ENCODE peak calls at places on chromosomes 2 and 18, in four cellular contexts. One of them, this sample, is unnamed.

GRCh38 chr2:85413592-85414421 is 3.6 kb upstream of the CAPG start:
- DNase-seq in endodermal cell: peak; percentile 80
- DNase-seq in glutamatergic neuron: no peak
- DNase-seq in OCI-LY7: no peak
- DNase-seq in this sample: no peak

GRCh38 chr2:48356701-48357322 is 173.1 kb upstream of the STON1 start:
- DNase-seq in endodermal cell: no peak
- DNase-seq in glutamatergic neuron: no peak
- DNase-seq in OCI-LY7: peak; percentile 39
- DNase-seq in this sample: peak; percentile 24

GRCh38 chr2:171272039-171272438 is 111.3 kb upstream of the TLK1 start:
- DNase-seq in endodermal cell: peak; percentile 76
- DNase-seq in glutamatergic neuron: no peak
- DNase-seq in OCI-LY7: no peak
- DNase-seq in this sample: no peak

GRCh38 chr2:86201951-86202692 is 2.9 kb downstream of the MRPL35 start:
- DNase-seq in endodermal cell: no peak
- DNase-seq in glutamatergic neuron: no peak
- DNase-seq in OCI-LY7: no peak
- DNase-seq in this sample: no peak

GRCh38 chr18:66344227-66344626 is 259.7 kb downstream of the CDH19 start:
- DNase-seq in endodermal cell: no peak
- DNase-seq in glutamatergic neuron: no peak
- DNase-seq in OCI-LY7: no peak
- DNase-seq in this sample: no peak

GRCh38 chr2:237889811-237890210 is 30.4 kb downstream of the RAMP1 start:
- DNase-seq in endodermal cell: peak; percentile 21
- DNase-seq in glutamatergic neuron: no peak
- DNase-seq in OCI-LY7: no peak
- DNase-seq in this sample: no peak

GRCh38 chr2:147773479-147773878 is 71.3 kb upstream of the ACVR2A start:
- DNase-seq in endodermal cell: no peak
- DNase-seq in glutamatergic neuron: no peak
- DNase-seq in OCI-LY7: no peak
- DNase-seq in this sample: no peak

GRCh38 chr2:184067502-184067901 is 530.8 kb upstream of the ZNF804A start:
- DNase-seq in endodermal cell: peak; percentile 50
- DNase-seq in glutamatergic neuron: no peak
- DNase-seq in OCI-LY7: peak; percentile 19
- DNase-seq in this sample: no peak

GRCh38 chr2:25879133-25879730 is 945 bp upstream of the ASXL2 start:
- DNase-seq in endodermal cell: no peak
- DNase-seq in glutamatergic neuron: no peak
- DNase-seq in OCI-LY7: no peak
- DNase-seq in this sample: no peak

GRCh38 chr18:4017479-4017878 is 437.6 kb downstream of the DLGAP1 start:
- DNase-seq in endodermal cell: peak; percentile 78
- DNase-seq in glutamatergic neuron: no peak
- DNase-seq in OCI-LY7: peak; percentile 69
- DNase-seq in this sample: peak; percentile 29

GRCh38 chr2:118697771-118698170 is 149.7 kb downstream of the EN1 start:
- DNase-seq in endodermal cell: no peak
- DNase-seq in glutamatergic neuron: no peak
- DNase-seq in OCI-LY7: no peak
- DNase-seq in this sample: no peak

GRCh38 chr2:100767224-100767653 is 52.7 kb upstream of the NPAS2 start:
- DNase-seq in endodermal cell: no peak
- DNase-seq in glutamatergic neuron: no peak
- DNase-seq in OCI-LY7: no peak
- DNase-seq in this sample: no peak

GRCh38 chr2:63856302-63856600 is 14.6 kb downstream of the UGP2 start:
- DNase-seq in endodermal cell: no peak
- DNase-seq in glutamatergic neuron: no peak
- DNase-seq in OCI-LY7: no peak
- DNase-seq in this sample: no peak

GRCh38 chr18:50737127-50737526 is 82.7 kb downstream of the MRO start:
- DNase-seq in endodermal cell: no peak
- DNase-seq in glutamatergic neuron: no peak
- DNase-seq in OCI-LY7: no peak
- DNase-seq in this sample: no peak

GRCh38 chr2:79860233-79861058 is 347.6 kb downstream of the CTNNA2 start:
- DNase-seq in endodermal cell: no peak
- DNase-seq in glutamatergic neuron: no peak
- DNase-seq in OCI-LY7: peak; percentile 11
- DNase-seq in this sample: no peak
- TF ChIP-seq CTCF in endodermal cell: peak; percentile 91
- TF ChIP-seq CTCF in glutamatergic neuron: peak; percentile 47
- TF ChIP-seq CTCF in OCI-LY7: peak; percentile 65
- TF ChIP-seq CTCF in this sample: no peak

GRCh38 chr2:157779794-157780193 is 96.3 kb downstream of the ACVR1 start:
- DNase-seq in endodermal cell: no peak
- DNase-seq in glutamatergic neuron: no peak
- DNase-seq in OCI-LY7: no peak
- DNase-seq in this sample: no peak

GRCh38 chr2:157783180-157783579 is 93.0 kb downstream of the ACVR1 start:
- DNase-seq in endodermal cell: no peak
- DNase-seq in glutamatergic neuron: no peak
- DNase-seq in OCI-LY7: no peak
- DNase-seq in this sample: no peak

GRCh38 chr2:157784169-157784822 is 91.8 kb downstream of the ACVR1 start:
- DNase-seq in endodermal cell: peak; percentile 69
- DNase-seq in glutamatergic neuron: no peak
- DNase-seq in OCI-LY7: no peak
- DNase-seq in this sample: no peak

GRCh38 chr2:157780211-157780610 is 95.9 kb downstream of the ACVR1 start:
- DNase-seq in endodermal cell: no peak
- DNase-seq in glutamatergic neuron: no peak
- DNase-seq in OCI-LY7: no peak
- DNase-seq in this sample: no peak

DNA sequence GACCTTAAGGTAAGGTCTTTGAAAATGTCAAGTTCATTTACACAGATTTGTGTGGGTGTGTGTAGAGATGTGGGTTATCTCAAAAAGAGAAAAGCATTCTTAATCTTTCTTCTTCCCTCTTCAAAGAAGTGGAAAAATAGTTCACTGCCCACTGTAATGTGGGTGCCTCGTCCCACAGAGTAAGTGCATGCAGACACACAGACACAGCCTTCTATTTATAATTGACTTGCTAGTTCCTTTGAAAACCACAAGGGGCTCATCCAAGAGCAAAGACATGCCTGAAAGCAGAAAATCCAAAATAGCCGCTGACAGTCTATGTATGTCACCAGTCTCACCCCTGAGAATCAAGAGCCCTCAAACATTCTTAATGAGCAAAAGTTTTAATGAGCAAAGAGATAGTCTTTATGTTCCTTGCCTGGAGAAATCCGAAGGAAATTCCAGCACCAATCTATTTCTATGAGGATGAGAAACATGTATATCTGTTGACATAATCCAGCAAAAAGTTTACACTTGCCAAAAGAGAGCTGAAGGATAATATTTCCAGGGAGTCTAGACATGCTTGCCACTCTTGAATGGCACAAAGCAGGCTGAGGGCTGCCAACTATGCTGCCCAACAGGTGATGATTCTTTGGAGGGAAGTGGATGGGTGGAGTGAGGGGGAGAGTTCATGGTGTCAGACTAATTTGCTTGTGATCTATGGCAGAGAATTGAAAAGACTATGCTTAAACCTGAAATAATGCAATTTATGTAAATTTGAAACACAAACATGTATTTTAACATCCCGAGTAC is 93.9 kb downstream of the ACVR1 start:
- DNase-seq in endodermal cell: no peak
- DNase-seq in glutamatergic neuron: no peak
- DNase-seq in OCI-LY7: no peak
- DNase-seq in this sample: no peak
- TF ChIP-seq CTCF in endodermal cell: peak; percentile 73
- TF ChIP-seq CTCF in glutamatergic neuron: peak; percentile 36
- TF ChIP-seq CTCF in OCI-LY7: no peak
- TF ChIP-seq CTCF in this sample: no peak

DNA sequence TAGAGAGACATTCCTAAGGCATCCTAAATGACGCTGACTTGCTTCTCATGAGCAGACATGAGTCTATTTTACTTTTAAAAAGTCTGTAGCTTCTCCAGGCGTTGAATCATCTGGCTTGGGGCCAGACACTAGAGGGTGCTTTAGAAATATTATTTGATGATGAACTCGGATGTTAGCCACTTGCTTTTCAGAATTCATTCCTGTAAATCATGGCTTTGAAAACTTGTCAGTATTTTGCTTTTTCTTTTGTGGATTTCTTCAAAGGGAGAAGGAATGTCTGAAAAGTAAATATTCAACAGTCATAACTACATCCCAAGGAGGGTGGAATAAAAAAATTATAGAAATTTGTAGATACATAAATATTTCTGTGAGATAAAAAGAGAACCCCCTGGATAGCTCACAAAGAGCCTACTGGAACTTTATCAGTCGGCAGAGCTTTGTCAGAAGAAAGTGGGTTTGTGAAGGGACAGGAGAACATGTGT is 370.8 kb downstream of the OSR1 start:
- DNase-seq in endodermal cell: no peak
- DNase-seq in glutamatergic neuron: no peak
- DNase-seq in OCI-LY7: no peak
- DNase-seq in this sample: no peak
- TF ChIP-seq CTCF in endodermal cell: no peak
- TF ChIP-seq CTCF in glutamatergic neuron: no peak
- TF ChIP-seq CTCF in OCI-LY7: peak; percentile 30
- TF ChIP-seq CTCF in this sample: no peak

DNA sequence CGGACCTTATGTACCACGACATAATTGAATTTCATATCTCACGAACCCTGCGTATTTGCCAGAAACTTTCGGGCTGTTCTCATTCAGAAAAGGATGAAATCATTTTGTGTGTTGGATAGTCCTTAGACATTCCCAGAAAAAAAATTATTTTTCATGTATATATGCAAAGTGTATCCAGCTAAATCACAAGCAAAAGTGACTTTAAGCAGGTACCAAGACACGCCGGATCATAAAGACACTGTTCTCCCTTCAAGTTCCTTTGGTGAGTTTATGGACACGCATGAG is 35.1 kb upstream of the PNO1 start:
- DNase-seq in endodermal cell: no peak
- DNase-seq in glutamatergic neuron: no peak
- DNase-seq in OCI-LY7: no peak
- DNase-seq in this sample: no peak
- TF ChIP-seq CTCF in endodermal cell: no peak
- TF ChIP-seq CTCF in glutamatergic neuron: peak; percentile 61
- TF ChIP-seq CTCF in OCI-LY7: peak; percentile 56
- TF ChIP-seq CTCF in this sample: no peak

GRCh38 chr2:226641008-226641407 is 158.6 kb downstream of the IRS1 start:
- DNase-seq in endodermal cell: no peak
- DNase-seq in glutamatergic neuron: no peak
- DNase-seq in OCI-LY7: no peak
- DNase-seq in this sample: no peak
- TF ChIP-seq CTCF in endodermal cell: no peak
- TF ChIP-seq CTCF in glutamatergic neuron: no peak
- TF ChIP-seq CTCF in OCI-LY7: no peak
- TF ChIP-seq CTCF in this sample: no peak

GRCh38 chr2:133434962-133435668 is 133.1 kb downstream of the NCKAP5 start:
- DNase-seq in endodermal cell: no peak
- DNase-seq in glutamatergic neuron: no peak
- DNase-seq in OCI-LY7: no peak
- DNase-seq in this sample: no peak
- TF ChIP-seq CTCF in endodermal cell: no peak
- TF ChIP-seq CTCF in glutamatergic neuron: no peak
- TF ChIP-seq CTCF in OCI-LY7: no peak
- TF ChIP-seq CTCF in this sample: no peak

DNA sequence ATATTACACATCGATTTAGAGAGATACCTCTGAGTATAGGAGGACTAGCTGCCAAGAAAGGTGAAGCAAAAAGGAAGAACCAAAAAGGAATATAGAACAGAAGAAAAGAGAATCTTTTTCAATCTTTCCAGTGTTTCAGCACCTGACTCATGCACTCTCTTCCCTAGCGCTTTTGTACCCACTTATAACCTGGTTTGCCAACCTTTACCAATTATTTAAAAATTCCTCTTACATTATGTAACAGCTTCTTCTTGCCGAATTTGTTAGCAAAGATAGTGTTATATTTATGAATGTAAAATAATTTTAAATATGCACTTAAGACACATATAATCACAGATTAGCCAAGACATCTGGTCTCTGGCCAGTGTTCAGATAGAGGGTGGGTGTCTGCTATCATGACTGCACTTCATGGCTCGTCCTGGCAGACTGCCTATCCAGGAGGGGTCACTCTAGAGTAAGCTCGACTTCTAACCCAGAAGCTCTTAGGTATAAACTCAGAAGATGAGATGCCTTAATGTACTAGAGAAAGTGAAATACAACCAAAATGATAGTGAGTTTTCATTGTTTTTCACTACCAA is 122.9 kb downstream of the ATAD2B start:
- DNase-seq in endodermal cell: peak; percentile 73
- DNase-seq in glutamatergic neuron: no peak
- DNase-seq in OCI-LY7: peak; percentile 31
- DNase-seq in this sample: no peak
- TF ChIP-seq CTCF in endodermal cell: peak; percentile 80
- TF ChIP-seq CTCF in glutamatergic neuron: no peak
- TF ChIP-seq CTCF in OCI-LY7: peak; percentile 75
- TF ChIP-seq CTCF in this sample: no peak

GRCh38 chr18:74654637-74655036 is 57.0 kb downstream of the ZNF407 start:
- DNase-seq in endodermal cell: no peak
- DNase-seq in glutamatergic neuron: no peak
- DNase-seq in OCI-LY7: no peak
- DNase-seq in this sample: no peak
- TF ChIP-seq CTCF in endodermal cell: peak; percentile 27
- TF ChIP-seq CTCF in glutamatergic neuron: no peak
- TF ChIP-seq CTCF in OCI-LY7: peak; percentile 47
- TF ChIP-seq CTCF in this sample: no peak

GRCh38 chr2:159202568-159203071 is 83.9 kb downstream of the WDSUB1 start:
- DNase-seq in endodermal cell: peak; percentile 47
- DNase-seq in glutamatergic neuron: no peak
- DNase-seq in OCI-LY7: no peak
- DNase-seq in this sample: no peak
- TF ChIP-seq CTCF in endodermal cell: peak; percentile 24
- TF ChIP-seq CTCF in glutamatergic neuron: no peak
- TF ChIP-seq CTCF in OCI-LY7: no peak
- TF ChIP-seq CTCF in this sample: no peak

GRCh38 chr2:46298522-46299351 is 1.5 kb downstream of the EPAS1 start:
- DNase-seq in endodermal cell: peak; percentile 80
- DNase-seq in glutamatergic neuron: peak; percentile 48
- DNase-seq in OCI-LY7: no peak
- DNase-seq in this sample: peak; percentile 74
- TF ChIP-seq CTCF in endodermal cell: peak; percentile 52
- TF ChIP-seq CTCF in glutamatergic neuron: no peak
- TF ChIP-seq CTCF in OCI-LY7: no peak
- TF ChIP-seq CTCF in this sample: peak; percentile 26